ENCODE peak calls at places on chromosomes 16 and 17, in five cellular contexts. A is brain microvascular endothelial cell, D is progenitor cell of endocrine pancreas, J is thyroid gland, O is MCF 10A. T is an unnamed sample.

GRCh38 chr17:50608700-50609375 is 25.8 kb upstream of the ABCC3 start:
- DNase-seq in J (no peak), A (no peak), D (no peak), O (no peak), T (no peak)

GRCh38 chr17:39963826-39964225 is 1.0 kb downstream of the GSDMA start:
- DNase-seq in O (peak), J (no peak), A (no peak), D (no peak), T (peak)

GRCh38 chr16:22417019-22417418 is 42.6 kb upstream of the CDR2 start:
- DNase-seq in D (no peak), J (no peak), A (no peak), O (no peak), T (no peak)

GRCh38 chr16:53219795-53220194 is 165.0 kb downstream of the CHD9 start:
- DNase-seq in A (no peak), D (no peak), J (no peak), O (no peak), T (peak)

GRCh38 chr17:48646183-48647102 is 20.3 kb upstream of the HOXB9 start:
- DNase-seq in O (no peak), D (no peak), J (no peak), A (no peak), T (no peak)

GRCh38 chr16:4414187-4414909 is 2.0 kb downstream of the CORO7 start:
- DNase-seq in O (no peak), A (no peak), J (no peak), D (no peak), T (no peak)

GRCh38 chr16:85134794-85135153 is 22.5 kb upstream of the CIBAR2 start:
- DNase-seq in A (no peak), D (no peak), O (no peak), J (no peak), T (no peak)

GRCh38 chr17:35299108-35299507 is 56.2 kb downstream of the SLFN5 start:
- DNase-seq in O (no peak), A (no peak), J (peak), D (no peak), T (peak)

GRCh38 chr17:15269690-15270089 is 4.6 kb upstream of the PMP22 start:
- DNase-seq in A (no peak), D (no peak), J (no peak), O (no peak), T (no peak)

GRCh38 chr16:81521141-81521626 is 76.6 kb downstream of the CMIP start:
- DNase-seq in A (no peak), O (no peak), J (peak), D (no peak), T (no peak)

GRCh38 chr17:78359216-78359935 is 501 bp downstream of the SOCS3 start:
- DNase-seq in O (no peak), D (peak), A (no peak), J (peak), T (no peak)

GRCh38 chr17:13323990-13324389 is 277.7 kb downstream of the HS3ST3A1 start:
- DNase-seq in D (no peak), A (no peak), O (no peak), J (no peak), T (no peak)

GRCh38 chr17:48236681-48237134 is 129.1 kb downstream of the SNX11 start:
- DNase-seq in O (peak), A (peak), J (no peak), D (no peak), T (peak)

GRCh38 chr17:4199818-4200402 is 56.9 kb downstream of the CYB5D2 start:
- DNase-seq in O (peak), D (no peak), J (peak), A (no peak), T (peak)

GRCh38 chr16:83771306-83771942 is 36.4 kb upstream of the HSBP1 start:
- DNase-seq in A (no peak), J (peak), O (no peak), D (no peak), T (no peak)

GRCh38 chr17:50114849-50115357 is 15.1 kb downstream of the SAMD14 start:
- DNase-seq in D (no peak), J (no peak), A (peak), O (peak), T (peak)

GRCh38 chr17:38881600-38882191 is 11.8 kb downstream of the LASP1 start:
- DNase-seq in A (peak), D (no peak), J (peak), O (no peak), T (no peak)

GRCh38 chr16:27321013-27321960 is 7.5 kb downstream of the IL4R start:
- DNase-seq in D (no peak), O (peak), A (no peak), J (no peak), T (peak)

GRCh38 chr16:81604960-81605383 is 160.4 kb downstream of the CMIP start:
- DNase-seq in J (no peak), A (peak), D (no peak), O (peak), T (peak)

GRCh38 chr16:11621920-11622651 is 35.4 kb upstream of the LITAF start:
- DNase-seq in D (no peak), A (no peak), J (no peak), O (no peak), T (no peak)

GRCh38 chr17:76138234-76138895 is 2.7 kb downstream of the FOXJ1 start:
- DNase-seq in J (peak), D (peak), O (no peak), A (no peak), T (no peak)

GRCh38 chr16:67277294-67277998 is 1.9 kb upstream of the PLEKHG4 start:
- DNase-seq in O (peak), A (peak), D (no peak), J (no peak), T (peak)

GRCh38 chr17:62562656-62563055 is 64.8 kb upstream of the MRC2 start:
- DNase-seq in J (no peak), A (peak), D (no peak), O (peak), T (peak)

GRCh38 chr16:57958544-57958943 is 12.4 kb downstream of the CNGB1 start:
- DNase-seq in J (no peak), A (no peak), O (no peak), D (no peak), T (no peak)

GRCh38 chr16:56681939-56682702 is at the start of gene MT1X:
- DNase-seq in J (peak), O (peak), D (peak), A (peak), T (peak)

GRCh38 chr16:4506450-4506849 is 30.3 kb downstream of the HMOX2 start:
- DNase-seq in J (peak), A (peak), O (peak), D (peak), T (peak)

GRCh38 chr16:30142672-30143346 is 19.8 kb upstream of the MAPK3 start:
- DNase-seq in A (no peak), J (no peak), O (peak), D (no peak), T (no peak)
- TF ChIP-seq CTCF in A (no peak), J (no peak), O (no peak), D (no peak), T (peak)

GRCh38 chr17:3038941-3039340 is 24.5 kb downstream of the OR1D5 start:
- DNase-seq in O (no peak), D (no peak), J (no peak), A (no peak), T (no peak)

GRCh38 chr17:3046753-3047152 is 16.7 kb downstream of the OR1D5 start:
- DNase-seq in D (no peak), O (no peak), J (no peak), A (no peak), T (no peak)

GRCh38 chr17:3040882-3041281 is 22.5 kb downstream of the OR1D5 start:
- DNase-seq in O (no peak), J (no peak), A (no peak), D (no peak), T (no peak)

GRCh38 chr17:3039748-3040147 is 23.7 kb downstream of the OR1D5 start:
- DNase-seq in D (no peak), O (no peak), A (no peak), J (no peak), T (no peak)

GRCh38 chr17:3043737-3044365 is 19.6 kb downstream of the OR1D5 start:
- DNase-seq in D (no peak), J (no peak), O (no peak), A (no peak), T (no peak)
- TF ChIP-seq CTCF in D (peak), J (no peak), O (peak), A (peak), T (peak)

GRCh38 chr16:87496101-87496801 is 3.4 kb upstream of the ZCCHC14 start:
- DNase-seq in J (no peak), D (no peak), O (no peak), A (no peak), T (no peak)
- TF ChIP-seq CTCF in J (no peak), D (no peak), O (no peak), A (no peak), T (no peak)

DNA sequence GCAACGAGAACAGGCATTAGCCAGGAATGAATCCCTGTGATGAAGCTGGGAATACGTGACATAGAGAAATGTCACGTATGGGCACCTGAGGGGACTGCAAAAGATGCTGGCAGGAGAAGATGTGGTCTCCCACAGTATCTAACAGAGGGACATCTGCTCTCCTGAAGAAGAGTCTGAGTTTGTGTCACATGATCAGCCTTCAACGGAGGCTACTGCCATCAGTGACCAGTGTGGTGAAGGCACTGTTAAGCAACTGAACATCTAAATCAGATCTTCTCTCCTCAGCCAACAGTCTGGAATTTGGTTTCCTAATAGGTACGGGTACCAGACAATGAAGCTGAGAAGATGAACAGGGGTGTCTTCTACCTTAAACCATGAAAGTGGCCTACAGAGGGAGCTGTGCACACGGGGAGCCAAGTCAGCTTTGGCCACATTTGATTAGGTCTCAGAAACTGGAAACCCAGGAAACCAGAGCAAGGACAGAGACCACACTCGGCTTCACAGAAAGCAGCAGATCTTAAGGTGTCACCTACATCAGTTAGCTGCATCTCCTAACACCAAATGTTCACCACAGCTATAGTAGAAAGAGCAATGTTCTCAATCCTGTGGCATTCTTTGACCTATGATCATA is 41.8 kb downstream of the BRD7 start:
- DNase-seq in O (peak), J (no peak), D (no peak), A (peak), T (peak)
- TF ChIP-seq CTCF in O (peak), J (no peak), D (peak), A (peak), T (peak)

GRCh38 chr17:45110676-45111611 is 21.4 kb downstream of the PLCD3 start:
- DNase-seq in J (peak), D (no peak), A (no peak), O (no peak), T (peak)
- TF ChIP-seq CTCF in J (no peak), D (no peak), A (peak), O (no peak), T (no peak)

DNA sequence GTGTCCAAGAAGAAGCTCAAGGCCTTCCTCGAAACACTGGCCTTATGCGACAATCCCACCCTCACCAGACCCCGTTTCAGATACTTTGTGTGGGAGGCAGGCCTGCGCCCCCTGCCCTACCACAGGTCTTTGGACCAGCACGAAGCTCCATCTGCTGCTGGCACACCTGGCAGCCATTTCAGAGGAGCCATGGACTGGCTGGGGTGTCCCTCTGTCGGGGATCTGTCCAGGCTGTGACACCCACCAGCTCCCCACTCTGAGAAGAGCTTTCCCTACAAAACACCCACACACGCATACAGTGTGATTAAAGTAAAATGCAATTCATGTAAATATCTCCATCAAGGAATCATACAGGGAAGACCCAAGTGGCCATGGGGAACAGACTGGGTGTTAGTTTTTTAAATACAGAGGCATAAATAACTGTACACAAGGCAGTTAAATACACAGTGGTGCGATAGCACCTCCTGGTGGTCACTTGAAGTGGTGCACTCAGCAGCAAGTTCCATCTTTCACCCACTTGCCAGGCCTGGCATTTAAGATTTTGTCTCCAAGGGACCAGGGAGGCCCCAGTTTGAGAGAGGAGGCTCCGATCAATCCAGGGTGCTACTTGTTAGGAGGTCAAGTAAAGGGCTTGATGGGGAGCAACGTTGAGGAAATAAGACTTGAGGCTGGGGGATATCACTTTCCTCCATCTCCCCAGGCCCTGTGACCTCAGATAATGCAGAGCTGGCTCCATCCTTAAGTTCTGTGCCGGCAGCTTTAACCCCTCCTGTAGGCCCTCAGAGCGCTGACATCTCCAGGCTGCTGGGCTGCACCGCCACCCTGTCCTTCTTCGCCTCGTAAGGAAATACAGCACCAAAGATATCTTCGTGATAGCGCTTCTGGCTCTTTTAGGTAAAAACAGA is 43.6 kb downstream of the NOS2 start:
- DNase-seq in O (peak), D (peak), J (peak), A (peak), T (peak)
- TF ChIP-seq CTCF in O (peak), D (peak), J (peak), A (peak), T (peak)

DNA sequence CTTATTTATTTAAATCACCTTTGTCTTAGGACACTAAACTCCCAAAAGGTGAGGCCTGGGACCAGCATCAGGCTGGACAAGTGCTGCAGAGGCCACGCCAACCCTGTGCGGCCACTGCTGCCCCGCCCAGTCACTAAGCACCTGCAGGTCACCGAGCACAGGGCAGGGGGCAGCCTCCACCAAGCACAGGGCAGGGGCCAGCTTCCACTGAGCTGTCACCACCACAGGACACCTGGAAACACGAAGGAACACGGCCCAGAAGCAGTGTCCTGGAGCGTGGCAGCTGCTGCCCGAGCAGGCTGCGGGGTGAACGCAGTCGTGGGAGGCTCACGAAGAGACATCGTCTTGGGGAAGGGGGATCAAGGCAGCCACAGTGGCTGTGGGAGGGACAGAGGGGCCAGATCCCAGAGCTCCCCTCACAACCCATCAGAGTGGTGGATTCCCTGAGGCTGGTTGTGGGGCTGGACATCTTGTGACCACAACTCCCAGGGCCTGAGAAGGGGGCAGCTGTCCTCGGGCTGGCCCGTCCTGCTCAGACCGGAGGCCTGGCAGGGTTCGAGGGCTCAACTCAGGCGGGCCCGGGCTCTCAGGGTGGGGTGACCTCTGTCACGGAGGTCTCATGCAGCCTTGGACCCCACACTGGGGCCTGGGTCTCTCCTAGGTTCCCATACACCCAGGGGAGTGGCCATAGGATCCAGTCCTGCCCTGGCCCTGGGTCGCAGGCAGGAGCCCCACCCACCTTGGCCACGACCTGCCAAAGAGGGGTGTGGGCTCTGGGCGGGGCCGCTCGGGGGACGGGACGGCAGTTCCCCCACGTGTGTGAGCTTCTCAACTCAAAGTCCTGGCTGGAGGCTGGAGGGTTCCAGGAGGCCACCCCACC is 18.7 kb downstream of the RAB40B start:
- DNase-seq in O (no peak), J (no peak), D (no peak), A (no peak), T (no peak)
- TF ChIP-seq CTCF in O (no peak), J (no peak), D (no peak), A (no peak), T (no peak)

GRCh38 chr16:29315916-29316517 is 90.5 kb downstream of the NPIPB11 start:
- DNase-seq in D (no peak), O (no peak), A (no peak), J (no peak), T (no peak)
- TF ChIP-seq CTCF in D (peak), O (peak), A (no peak), J (no peak), T (no peak)

T was measured in epithelial cell of esophagus.